ENCODE peak calls at places on chromosome 16, in four cellular contexts. X is H9, Y is H1, R is neuronal stem cell. L is an unnamed sample.

GRCh38 chr16:15796885-15797284 is 59.9 kb downstream of the MYH11 start:
- DNase-seq in R (no peak), X (no peak), Y (no peak), L (no peak)

GRCh38 chr16:28873543-28874201 is 4.6 kb upstream of the ATP2A1 start:
- DNase-seq in R (no peak), Y (peak; percentile 87), X (peak; percentile 59), L (peak; percentile 19)

GRCh38 chr16:11726008-11726407 is 16.6 kb downstream of the TXNDC11 start:
- DNase-seq in R (no peak), X (no peak), Y (no peak), L (no peak)

GRCh38 chr16:27906883-27907282 is 156.6 kb downstream of the GSG1L start:
- DNase-seq in Y (no peak), X (no peak), R (no peak), L (no peak)

GRCh38 chr16:57140866-57141668 is 44.8 kb downstream of the PSME3IP1 start:
- DNase-seq in Y (no peak), X (peak; percentile 22), R (no peak), L (no peak)

GRCh38 chr16:31108035-31108793 is at the start of gene BCKDK:
- DNase-seq in X (peak; percentile 80), Y (peak; percentile 85), R (peak; percentile 51), L (peak; percentile 57)

GRCh38 chr16:29806096-29806579 is at the start of gene MAZ:
- DNase-seq in Y (no peak), X (no peak), R (no peak), L (no peak)

GRCh38 chr16:81585785-81586184 is 141.2 kb downstream of the CMIP start:
- DNase-seq in R (no peak), X (peak; percentile 57), Y (no peak), L (peak; percentile 35)

GRCh38 chr16:87829988-87830672 is 39.2 kb downstream of the SLC7A5 start:
- DNase-seq in Y (no peak), R (no peak), X (no peak), L (no peak)

GRCh38 chr16:10321407-10322397 is 64.2 kb upstream of the ATF7IP2 start:
- DNase-seq in Y (no peak), R (no peak), X (no peak), L (no peak)

GRCh38 chr16:539901-540530 is 12.5 kb downstream of the CAPN15 start:
- DNase-seq in X (no peak), Y (no peak), R (no peak), L (peak; percentile 77)

GRCh38 chr16:59527206-59527997 is 793.3 kb upstream of the GOT2 start:
- DNase-seq in R (no peak), X (no peak), Y (no peak), L (peak; percentile 69)

GRCh38 chr16:79966226-79966625 is 365.7 kb upstream of the MAF start:
- DNase-seq in Y (no peak), X (no peak), R (no peak), L (no peak)

GRCh38 chr16:4261557-4262172 is 11.2 kb downstream of the TFAP4 start:
- DNase-seq in R (peak; percentile 51), Y (peak; percentile 95), X (peak; percentile 92), L (peak; percentile 40)

GRCh38 chr16:83606486-83607030 is 201.2 kb upstream of the HSBP1 start:
- DNase-seq in R (no peak), X (peak; percentile 50), Y (peak; percentile 46), L (no peak)

GRCh38 chr16:19294156-19294649 is 8.7 kb downstream of the CLEC19A start:
- DNase-seq in R (no peak), X (no peak), Y (no peak), L (no peak)

GRCh38 chr16:14486520-14487303 is 143.3 kb downstream of the PARN start:
- DNase-seq in Y (no peak), X (peak; percentile 49), R (no peak), L (peak; percentile 92)

GRCh38 chr16:19115148-19116021 is 1.6 kb downstream of the ITPRIPL2 start:
- DNase-seq in X (no peak), R (no peak), Y (no peak), L (no peak)

GRCh38 chr16:30527635-30528178 is 1.3 kb upstream of the ZNF768 start:
- DNase-seq in Y (no peak), X (no peak), R (no peak), L (no peak)

GRCh38 chr16:75402821-75403475 is 30.4 kb downstream of the CFDP1 start:
- DNase-seq in R (no peak), X (no peak), Y (no peak), L (peak; percentile 69)

DNA sequence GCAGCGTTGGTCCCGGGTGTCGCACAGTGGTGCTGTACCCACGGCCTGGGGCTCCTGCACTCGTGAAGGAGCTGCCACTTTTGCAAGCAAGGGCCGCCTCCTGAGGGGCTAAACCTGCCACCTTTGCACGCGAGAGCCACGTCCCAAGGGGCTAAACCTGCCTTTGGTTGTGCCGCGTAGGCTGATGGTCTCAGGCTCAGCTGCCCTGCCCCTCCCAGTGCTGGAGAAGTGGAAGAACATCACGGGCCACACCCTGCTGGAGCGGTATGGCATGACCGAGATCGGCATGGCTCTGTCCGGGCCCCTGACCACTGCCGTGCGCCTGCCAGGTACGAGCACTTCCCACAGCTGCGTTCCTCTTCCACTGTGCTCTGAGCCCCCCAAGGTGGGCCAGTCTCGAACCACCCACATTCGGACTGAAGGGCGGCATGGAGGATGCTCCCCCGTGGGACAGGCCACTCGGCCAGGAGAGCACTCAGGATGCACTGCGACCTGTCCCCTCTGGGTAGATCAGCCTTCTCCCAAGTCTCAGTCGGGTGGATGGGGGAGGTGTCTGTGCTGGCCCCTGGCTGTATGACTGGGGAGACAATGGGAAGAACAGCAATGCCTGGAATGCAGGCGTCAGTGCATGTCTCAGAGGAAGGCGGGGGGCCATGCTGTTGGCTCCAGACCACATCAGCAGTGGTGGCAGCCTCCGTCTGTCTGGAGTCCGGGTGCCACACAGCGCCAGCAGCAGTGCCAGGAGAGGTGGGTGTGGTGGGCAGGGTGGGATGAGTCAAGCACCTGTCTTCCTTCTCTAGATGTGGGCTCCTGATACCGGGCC is 20.7 kb downstream of the ACSF3 start:
- DNase-seq in R (peak; percentile 48), X (peak; percentile 52), Y (no peak), L (no peak)
- H3K18ac ChIP-seq in R (peak overlapping the region; percentile 99), X (no peak overlapping the region), Y (no peak overlapping the region), L (no peak overlapping the region)

DNA sequence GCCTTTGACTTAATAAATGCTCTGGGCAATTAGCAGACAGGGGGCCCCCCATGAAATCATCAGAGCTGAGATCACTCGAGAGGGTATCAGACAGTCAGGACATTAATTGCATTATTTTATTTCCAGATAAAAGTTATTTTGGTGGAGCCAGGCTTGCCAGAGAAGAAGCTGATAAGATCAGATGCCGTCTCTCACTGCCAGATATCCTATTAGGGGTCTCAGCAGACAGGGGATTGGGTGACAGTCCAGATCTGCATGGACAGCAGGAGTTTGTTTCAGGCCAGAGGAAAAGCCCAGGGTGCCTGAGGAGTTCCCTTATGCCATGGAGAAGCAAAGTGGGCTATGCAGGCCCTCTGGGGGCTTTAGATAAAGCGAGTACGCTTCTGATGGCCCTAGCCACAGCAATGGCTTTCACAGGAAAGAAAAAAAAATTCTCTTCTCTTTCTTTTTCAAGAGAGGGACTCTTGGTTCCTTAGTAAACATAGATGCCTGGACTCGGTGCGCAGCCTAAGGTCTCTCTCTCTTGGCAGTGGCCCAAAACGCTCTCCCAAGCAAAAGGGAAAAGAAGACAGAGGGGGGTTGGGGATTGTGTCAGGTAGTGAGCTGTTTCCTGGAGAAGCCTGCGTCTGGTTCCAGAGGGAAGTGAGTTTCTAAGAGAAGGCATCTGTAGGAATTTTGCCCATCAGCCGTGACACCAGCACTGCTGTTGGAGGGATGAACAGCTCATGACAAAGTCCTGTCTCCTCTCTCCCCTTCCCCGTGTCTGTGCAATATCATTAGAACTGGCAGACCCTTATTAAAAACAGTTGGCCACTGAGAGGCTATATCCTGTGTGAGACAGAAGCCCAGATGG is 166.4 kb upstream of the FOXF1 start:
- DNase-seq in R (no peak), X (no peak), Y (no peak), L (peak; percentile 60)
- H2BK120ac ChIP-seq in R (no peak overlapping the region), X (no peak overlapping the region), Y (no peak overlapping the region), L (peak overlapping the region; percentile 88)

DNA sequence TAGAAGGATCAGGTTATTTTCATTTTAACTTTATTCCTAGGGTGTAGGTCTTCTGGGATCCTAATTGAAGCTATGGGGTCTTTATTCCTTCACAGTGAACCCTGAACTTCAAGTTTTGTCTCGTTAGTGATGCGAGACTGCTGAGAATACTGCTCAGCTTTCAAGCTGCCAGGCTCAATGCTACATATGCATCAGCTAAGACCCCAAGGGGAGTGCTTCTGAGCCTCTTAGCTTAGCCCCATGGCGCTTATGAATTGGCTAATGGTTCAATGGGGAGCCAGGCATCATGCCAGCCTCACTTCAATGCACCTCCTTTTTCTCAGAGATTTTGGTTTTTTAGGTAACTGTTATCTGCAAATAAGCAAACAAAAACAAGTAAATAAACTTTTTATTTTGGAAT is 94.1 kb upstream of the SIAH1 start:
- DNase-seq in Y (no peak), R (no peak), X (no peak), L (no peak)
- H2BK12ac ChIP-seq in Y (no peak overlapping the region), R (no peak overlapping the region), X (no peak overlapping the region), L (no peak overlapping the region)

GRCh38 chr16:17257426-17257825 is 213.3 kb downstream of the XYLT1 start:
- DNase-seq in R (no peak), Y (no peak), X (no peak), L (no peak)
- H3K18ac ChIP-seq in R (no peak overlapping the region), Y (no peak overlapping the region), X (no peak overlapping the region), L (no peak overlapping the region)

GRCh38 chr16:67268136-67268579 is 11.2 kb upstream of the PLEKHG4 start:
- DNase-seq in X (peak; percentile 24), R (no peak), Y (no peak), L (peak; percentile 95)
- H2BK120ac ChIP-seq in X (no peak overlapping the region), R (no peak overlapping the region), Y (no peak overlapping the region), L (no peak overlapping the region)

GRCh38 chr16:3013998-3014690 is 1.4 kb downstream of the CLDN9 start:
- DNase-seq in R (no peak), Y (no peak), X (no peak), L (no peak)

GRCh38 chr16:3013491-3013951 is 798 bp downstream of the CLDN9 start:
- DNase-seq in X (peak; percentile 66), Y (no peak), R (no peak), L (no peak)

GRCh38 chr16:3014971-3015370 is 2.2 kb downstream of the CLDN9 start:
- DNase-seq in R (no peak), X (no peak), Y (no peak), L (no peak)

GRCh38 chr16:3012246-3012645 is 477 bp upstream of the CLDN9 start:
- DNase-seq in R (no peak), X (no peak), Y (peak; percentile 81), L (no peak)

GRCh38 chr16:3012828-3013420 is at the start of gene CLDN9:
- DNase-seq in R (no peak), Y (peak; percentile 82), X (peak; percentile 72), L (no peak)
- H2BK12ac ChIP-seq in R (peak within 1 kb of the TSS; percentile 58), Y (peak within 1 kb of the TSS; percentile 98), X (no peak within 1 kb of the TSS), L (no peak within 1 kb of the TSS)

GRCh38 chr16:24075929-24076716 is 180.0 kb upstream of the CACNG3 start:
- DNase-seq in X (peak; percentile 41), R (no peak), Y (no peak), L (no peak)
- H3K18ac ChIP-seq in X (no peak overlapping the region), R (no peak overlapping the region), Y (no peak overlapping the region), L (no peak overlapping the region)

L was measured in mesenchymal stem cell.